ENCODE peak calls at places on chromosome 13, in nine cellular contexts. A, Y, H, K, U, T, X, Q and Z are unnamed samples.

GRCh38 chr13:49499889-49500660 is 4.3 kb downstream of the PHF11 start:
- DNase-seq in A (no peak), H (no peak), U (no peak), K (no peak), Y (no peak), X (no peak), T (no peak), Q (no peak), Z (no peak)

GRCh38 chr13:43245374-43245964 is 222.1 kb downstream of the DNAJC15 start:
- DNase-seq in Q (no peak), K (no peak), H (no peak), X (no peak), T (no peak), A (no peak), U (no peak), Y (no peak), Z (no peak)

GRCh38 chr13:77698211-77699058 is 948 bp downstream of the SLAIN1 start:
- DNase-seq in Q (no peak), U (peak; percentile 16), T (peak; percentile 12), X (no peak), Y (peak; percentile 70), H (no peak), K (peak; percentile 31), A (no peak), Z (peak; percentile 59)

GRCh38 chr13:77002590-77003190 is 10.8 kb downstream of the CLN5 start:
- DNase-seq in X (peak; percentile 23), T (no peak), Q (peak; percentile 32), A (no peak), U (no peak), H (no peak), Y (no peak), K (no peak), Z (peak; percentile 12)

GRCh38 chr13:28568286-28568685 is 73.4 kb upstream of the FLT1 start:
- DNase-seq in A (no peak), H (no peak), X (no peak), Q (peak; percentile 78), Y (peak; percentile 70), K (peak; percentile 90), U (peak; percentile 28), T (peak; percentile 27), Z (peak; percentile 79)

GRCh38 chr13:67156718-67157049 is 73.5 kb downstream of the PCDH9 start:
- DNase-seq in X (no peak), T (no peak), Y (no peak), H (no peak), U (no peak), Q (no peak), A (no peak), K (no peak), Z (no peak)

GRCh38 chr13:19153782-19154450 is 27.7 kb downstream of the TUBA3C start:
- DNase-seq in Y (no peak), H (no peak), X (peak; percentile 7), Q (peak; percentile 68), K (no peak), T (no peak), A (no peak), U (no peak), Z (no peak)

GRCh38 chr13:103002279-103002678 is 63.9 kb downstream of the SLC10A2 start:
- DNase-seq in Y (peak; percentile 53), Q (no peak), X (peak; percentile 21), T (no peak), H (no peak), K (no peak), U (no peak), A (no peak), Z (no peak)

GRCh38 chr13:35136585-35136984 is 194.5 kb downstream of the NBEA start:
- DNase-seq in K (no peak), Q (no peak), A (no peak), Y (no peak), X (no peak), T (no peak), H (no peak), U (no peak), Z (no peak)

GRCh38 chr13:39776439-39776838 is 121.0 kb downstream of the COG6 start:
- DNase-seq in Y (no peak), H (no peak), U (no peak), A (no peak), K (no peak), T (no peak), Q (no peak), X (no peak), Z (no peak)

GRCh38 chr13:39777021-39777420 is 121.6 kb downstream of the COG6 start:
- DNase-seq in U (no peak), Q (no peak), Y (no peak), A (no peak), T (no peak), K (no peak), X (no peak), H (no peak), Z (no peak)

GRCh38 chr13:39779337-39780270 is 124.1 kb downstream of the COG6 start:
- DNase-seq in K (no peak), X (no peak), U (no peak), Y (peak; percentile 67), A (no peak), H (no peak), Q (no peak), T (no peak), Z (peak; percentile 17)

GRCh38 chr13:39773833-39774232 is 118.4 kb downstream of the COG6 start:
- DNase-seq in K (no peak), H (no peak), T (no peak), Q (no peak), U (no peak), X (no peak), Y (no peak), A (no peak), Z (no peak)

DNA sequence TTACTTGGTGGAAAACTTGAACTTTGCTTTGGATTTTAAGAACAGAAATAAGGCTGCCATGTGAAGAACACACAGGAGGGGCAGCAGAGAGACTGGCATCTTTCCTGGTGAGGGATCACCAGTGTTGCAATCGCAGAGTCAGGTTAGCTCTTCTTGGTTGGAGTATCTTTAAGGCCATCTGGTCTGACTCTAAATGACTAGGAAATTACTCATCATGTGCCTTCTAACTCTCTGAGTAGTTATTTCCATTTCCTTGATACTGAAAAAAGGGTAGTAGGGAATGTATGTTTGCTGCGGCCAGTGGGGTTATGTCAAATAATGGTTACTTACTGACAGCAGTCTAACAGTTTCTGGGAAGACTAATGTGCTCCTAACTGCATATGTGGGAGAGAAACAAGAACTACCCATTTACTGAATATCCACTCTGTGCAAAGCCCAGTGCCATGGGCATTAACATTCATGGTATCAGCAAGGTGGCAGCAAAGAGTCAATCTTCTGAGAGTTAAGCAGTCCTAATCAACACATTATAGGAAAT is 122.1 kb downstream of the COG6 start:
- DNase-seq in X (no peak), A (no peak), H (no peak), K (no peak), Y (no peak), T (no peak), Q (peak; percentile 1), U (no peak), Z (no peak)
- TF ChIP-seq CTCF in X (no peak), A (peak; percentile 29), H (peak; percentile 14), K (no peak), Y (no peak), T (no peak), Q (no peak), U (peak; percentile 13), Z (peak; percentile 7)

GRCh38 chr13:75465236-75465635 is 16.7 kb downstream of the TBC1D4 start:
- DNase-seq in X (no peak), Y (no peak), A (no peak), U (no peak), T (no peak), Q (no peak), H (no peak), K (no peak), Z (no peak)

GRCh38 chr13:75461314-75461713 is 20.7 kb downstream of the TBC1D4 start:
- DNase-seq in H (no peak), Q (no peak), Y (no peak), X (no peak), T (no peak), U (no peak), A (no peak), K (no peak), Z (no peak)

GRCh38 chr13:75455962-75456361 is 26.0 kb downstream of the TBC1D4 start:
- DNase-seq in T (no peak), A (no peak), H (no peak), Y (no peak), Q (no peak), X (no peak), K (no peak), U (no peak), Z (no peak)

GRCh38 chr13:75458696-75459422 is 23.1 kb downstream of the TBC1D4 start:
- DNase-seq in Y (no peak), X (peak; percentile 97), A (no peak), T (no peak), K (peak; percentile 76), U (no peak), Q (no peak), H (peak; percentile 49), Z (peak; percentile 88)

DNA sequence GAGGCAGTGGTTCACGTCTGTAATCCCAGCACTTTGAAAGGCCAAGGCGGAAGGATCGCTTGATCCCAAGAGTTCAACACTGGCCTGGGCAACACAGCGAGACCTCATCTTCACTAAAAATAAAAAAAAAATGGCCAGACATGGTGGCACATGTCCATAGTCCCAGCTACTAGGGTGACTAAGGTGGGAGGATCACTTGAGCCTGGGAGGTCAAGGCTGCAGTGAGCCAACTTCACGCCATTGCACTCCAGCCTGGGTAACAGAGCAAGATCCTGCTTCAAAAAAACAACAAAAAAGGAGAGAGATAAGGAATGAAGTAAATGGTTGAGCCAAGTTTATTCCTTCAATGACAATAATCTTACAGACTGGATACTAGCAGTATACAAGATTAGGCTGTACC is 21.3 kb downstream of the TBC1D4 start:
- DNase-seq in A (no peak), X (no peak), U (no peak), Y (no peak), Q (no peak), K (no peak), H (no peak), T (no peak), Z (no peak)
- TF ChIP-seq POLR2A in A (no peak), X (no peak), U (no peak), Y (no peak), Q (no peak), K (no peak), H (no peak), T (no peak), Z (no peak)

DNA sequence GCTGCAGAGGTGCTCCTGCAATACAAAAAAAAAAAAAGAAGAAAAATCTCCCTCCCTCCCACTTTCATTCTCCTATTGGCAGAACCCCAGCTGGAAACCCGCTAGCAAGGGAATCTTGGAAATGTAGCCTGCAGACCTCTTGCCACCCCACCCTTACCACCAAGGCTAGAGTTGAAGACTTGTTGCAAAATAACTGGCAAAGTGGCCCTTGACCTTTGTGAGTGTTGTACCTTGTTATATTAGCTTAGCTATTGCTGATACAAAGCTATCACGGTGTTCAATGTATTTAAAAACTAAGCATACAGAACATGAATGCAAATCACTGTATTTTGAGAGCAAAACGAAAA is 57.5 kb upstream of the KCTD4 start:
- DNase-seq in Y (no peak), H (no peak), K (no peak), U (no peak), Q (no peak), X (peak; percentile 10), T (peak; percentile 42), A (no peak), Z (no peak)
- H3K27ac ChIP-seq in Y (no peak overlapping the region), H (no peak overlapping the region), K (no peak overlapping the region), U (no peak overlapping the region), Q (no peak overlapping the region), X (no peak overlapping the region), T (no peak overlapping the region), A (no peak overlapping the region), Z (no peak overlapping the region)

DNA sequence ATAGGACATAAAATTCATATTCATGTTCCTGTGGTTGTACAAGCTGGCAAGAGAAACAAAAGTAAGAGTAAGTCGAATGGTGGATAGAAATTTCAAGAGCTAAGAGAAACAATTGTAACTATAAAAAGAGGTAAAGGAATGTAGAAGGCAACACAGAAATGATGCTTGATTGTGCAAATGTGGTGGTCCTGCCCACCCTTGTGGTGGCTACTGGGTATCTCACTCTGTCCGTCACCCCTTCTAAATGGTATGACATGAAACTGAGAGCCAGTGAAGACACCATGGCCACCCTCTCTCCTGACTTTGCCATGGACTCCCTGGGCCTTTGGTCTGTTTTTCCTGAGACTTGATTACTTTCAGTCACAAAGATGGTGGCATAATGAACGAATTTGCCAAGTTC is 925.9 kb upstream of the SLITRK6 start:
- DNase-seq in A (no peak), H (no peak), T (no peak), Y (no peak), Q (no peak), U (no peak), K (no peak), X (no peak), Z (no peak)
- TF ChIP-seq CTCF in A (no peak), H (no peak), T (no peak), Y (no peak), Q (no peak), U (no peak), K (no peak), X (no peak), Z (no peak)